ENCODE peak calls at places on chromosome 13, in seven cellular contexts. J is tibial nerve, Q is ovary, F is lower leg skin, P is upper lobe of left lung, C is stomach, B is IMR-90. E is an unnamed sample.

GRCh38 chr13:59487883-59488282 is 675.8 kb downstream of the DIAPH3 start:
- DNase-seq in F (no peak), P (no peak), B (no peak), C (no peak), Q (no peak), J (no peak), E (no peak)

GRCh38 chr13:37716395-37716794 is 117.8 kb upstream of the POSTN start:
- DNase-seq in F (no peak), P (no peak), J (no peak), B (peak), C (no peak), Q (no peak), E (no peak)

GRCh38 chr13:41418027-41418426 is 39.3 kb upstream of the RGCC start:
- DNase-seq in J (no peak), F (no peak), C (no peak), P (no peak), B (peak), Q (no peak), E (no peak)

GRCh38 chr13:94829201-94829600 is 116.9 kb upstream of the SOX21 start:
- DNase-seq in F (no peak), B (no peak), C (no peak), Q (no peak), J (no peak), P (no peak), E (no peak)

GRCh38 chr13:49326222-49326917 is 78.6 kb downstream of the CDADC1 start:
- DNase-seq in C (no peak), B (no peak), J (no peak), F (no peak), P (no peak), Q (no peak), E (peak)

GRCh38 chr13:113650731-113651148 is 7.3 kb downstream of the ATP4B start:
- DNase-seq in P (peak), F (peak), B (no peak), J (no peak), C (peak), Q (no peak), E (peak)

GRCh38 chr13:111115051-111115840 is at the start of gene ARHGEF7:
- DNase-seq in B (no peak), C (no peak), J (no peak), F (peak), P (no peak), Q (peak), E (no peak)

GRCh38 chr13:24381539-24382265 is 72.3 kb downstream of the C1QTNF9 start:
- DNase-seq in F (no peak), J (peak), Q (no peak), B (peak), C (no peak), P (no peak), E (no peak)

GRCh38 chr13:102187313-102187712 is 214.5 kb downstream of the FGF14 start:
- DNase-seq in Q (no peak), J (no peak), C (no peak), B (no peak), P (no peak), F (no peak), E (no peak)

GRCh38 chr13:46896346-46897138 is at the start of gene HTR2A:
- DNase-seq in F (peak), C (peak), P (peak), B (peak), J (no peak), Q (peak), E (no peak)

GRCh38 chr13:43816401-43816889 is 29.7 kb upstream of the ENOX1 start:
- DNase-seq in B (no peak), F (no peak), P (no peak), J (no peak), Q (no peak), C (no peak), E (no peak)

GRCh38 chr13:48210178-48210577 is 22.8 kb upstream of the ITM2B start:
- DNase-seq in F (no peak), B (peak), P (no peak), Q (no peak), C (no peak), J (no peak), E (no peak)

GRCh38 chr13:101785858-101786257 is 333.4 kb downstream of the ITGBL1 start:
- DNase-seq in Q (no peak), C (no peak), P (no peak), B (peak), J (no peak), F (no peak), E (peak)

GRCh38 chr13:72839831-72840426 is 58.0 kb downstream of the PIBF1 start:
- DNase-seq in B (peak), C (peak), J (no peak), P (peak), F (no peak), Q (no peak), E (peak)

GRCh38 chr13:27442797-27443196 is 7.6 kb downstream of the MTIF3 start:
- DNase-seq in F (no peak), C (no peak), Q (no peak), P (no peak), B (no peak), J (no peak), E (no peak)

GRCh38 chr13:110887955-110888333 is 26.9 kb downstream of the ANKRD10 start:
- DNase-seq in Q (no peak), J (no peak), F (no peak), P (no peak), C (no peak), B (no peak), E (no peak)

GRCh38 chr13:29131159-29131558 is 311.0 kb downstream of the MTUS2 start:
- DNase-seq in B (no peak), F (no peak), Q (no peak), J (no peak), P (no peak), C (no peak), E (no peak)

GRCh38 chr13:75749407-75749806 is 113.3 kb downstream of the LMO7 start:
- DNase-seq in C (no peak), P (no peak), F (no peak), B (peak), Q (peak), J (no peak), E (no peak)

GRCh38 chr13:52070929-52071523 is 46.5 kb downstream of the UTP14C start:
- DNase-seq in J (no peak), C (no peak), F (no peak), P (no peak), Q (no peak), B (peak), E (no peak)

GRCh38 chr13:42064259-42064658 is 15.8 kb downstream of the DGKH start:
- DNase-seq in J (no peak), F (no peak), C (no peak), B (peak), Q (no peak), P (no peak), E (no peak)

GRCh38 chr13:43237616-43238015 is 214.2 kb downstream of the DNAJC15 start:
- DNase-seq in P (no peak), J (no peak), B (no peak), C (no peak), Q (no peak), F (no peak), E (no peak)

GRCh38 chr13:111049791-111050538 is 65.1 kb upstream of the ARHGEF7 start:
- DNase-seq in C (peak), P (no peak), Q (peak), B (no peak), J (peak), F (peak), E (no peak)

GRCh38 chr13:72221276-72221962 is 354.4 kb upstream of the DACH1 start:
- DNase-seq in F (peak), Q (no peak), J (no peak), P (peak), C (no peak), B (no peak), E (peak)

GRCh38 chr13:97724450-97724849 is 229.0 kb upstream of the IPO5 start:
- DNase-seq in F (no peak), B (no peak), P (peak), Q (no peak), J (no peak), C (no peak), E (no peak)

GRCh38 chr13:100230813-100231575 is 142.1 kb downstream of the PCCA start:
- DNase-seq in C (no peak), B (no peak), F (no peak), Q (no peak), J (no peak), P (no peak), E (no peak)

GRCh38 chr13:75135325-75135825 is 346.6 kb downstream of the TBC1D4 start:
- DNase-seq in P (no peak), B (peak), C (no peak), Q (no peak), F (no peak), J (no peak), E (no peak)

GRCh38 chr13:60152114-60152513 is 11.6 kb downstream of the DIAPH3 start:
- DNase-seq in Q (no peak), C (no peak), J (no peak), B (peak), F (no peak), P (no peak), E (no peak)

GRCh38 chr13:91185294-91185863 is 162.1 kb upstream of the MIR17HG start:
- DNase-seq in F (no peak), C (no peak), J (no peak), P (no peak), B (peak), Q (no peak), E (no peak)

GRCh38 chr13:60396783-60397692 is at the start of gene TDRD3:
- DNase-seq in Q (peak), J (peak), F (peak), C (peak), B (peak), P (peak), E (peak)

GRCh38 chr13:31090921-31091624 is 70.6 kb downstream of the HSPH1 start:
- DNase-seq in B (peak), Q (no peak), F (peak), J (no peak), P (no peak), C (no peak), E (peak)

GRCh38 chr13:44815507-44816074 is 173.7 kb downstream of the NUFIP1 start:
- DNase-seq in P (peak), B (peak), C (no peak), Q (peak), J (peak), F (no peak), E (no peak)

GRCh38 chr13:64164435-64164834 is 2748.8 kb upstream of the PCDH20 start:
- DNase-seq in B (no peak), F (peak), J (no peak), Q (peak), C (no peak), P (peak), E (peak)

GRCh38 chr13:20128459-20128927 is 32.4 kb downstream of the GJA3 start:
- DNase-seq in P (peak), B (no peak), F (peak), J (no peak), Q (no peak), C (peak), E (peak)

GRCh38 chr13:84917252-84917878 is 881.9 kb downstream of the SLITRK6 start:
- DNase-seq in C (no peak), Q (no peak), B (peak), P (no peak), F (no peak), J (no peak), E (no peak)

DNA sequence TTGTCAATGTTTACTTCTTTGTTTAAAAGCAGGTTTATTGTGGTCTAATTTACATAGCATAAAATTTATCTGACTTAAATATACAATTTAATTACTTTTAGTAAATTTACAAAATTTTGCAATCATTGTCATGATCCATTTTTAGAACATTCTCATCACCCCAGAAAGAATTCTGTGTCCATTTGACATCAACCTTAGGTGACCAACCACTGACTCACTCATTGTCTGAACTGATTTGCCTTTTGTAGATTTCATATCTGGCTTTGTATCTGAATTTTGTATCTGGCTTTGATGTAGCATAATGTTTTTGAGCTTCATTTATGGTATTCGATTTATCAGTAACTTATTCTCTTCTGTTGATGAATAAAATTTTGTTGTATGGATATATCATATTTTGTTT is 40.4 kb downstream of the EDNRB start:
- DNase-seq in F (no peak), C (no peak), J (no peak), Q (no peak), B (peak), P (no peak), E (no peak)
- TF ChIP-seq POLR2A in F (no peak), C (no peak), J (no peak), Q (no peak), B (no peak), P (no peak), E (no peak)

DNA sequence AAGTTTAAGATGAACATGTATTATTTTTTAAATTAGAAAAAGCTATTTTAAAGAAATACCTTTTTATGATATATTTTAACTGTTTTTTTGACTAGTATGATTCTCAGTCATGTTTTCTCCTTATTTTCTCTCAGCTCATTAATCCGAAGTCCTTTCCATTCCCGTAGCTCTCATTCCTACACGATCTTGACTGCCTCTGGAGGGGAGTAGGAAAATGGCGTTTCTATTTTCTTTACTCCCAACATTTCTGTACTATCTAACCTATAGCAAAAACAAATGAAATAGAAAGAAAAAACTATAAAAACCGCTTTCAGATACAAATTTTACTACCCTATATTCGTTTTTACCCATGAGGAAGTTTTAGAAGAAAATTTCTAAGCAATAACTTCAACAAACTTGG is 343.8 kb downstream of the RBM26 start:
- DNase-seq in J (no peak), B (no peak), F (no peak), C (no peak), P (no peak), Q (no peak), E (no peak)
- TF ChIP-seq CTCF in J (no peak), B (no peak), F (no peak), C (no peak), P (no peak), Q (no peak), E (no peak)

GRCh38 chr13:26213982-26214381 is 8.1 kb downstream of the RNF6 start:
- DNase-seq in P (no peak), Q (no peak), B (no peak), J (no peak), F (no peak), C (no peak), E (no peak)
- TF ChIP-seq POLR2A in P (no peak), Q (no peak), B (no peak), J (no peak), F (no peak), C (no peak), E (no peak)

DNA sequence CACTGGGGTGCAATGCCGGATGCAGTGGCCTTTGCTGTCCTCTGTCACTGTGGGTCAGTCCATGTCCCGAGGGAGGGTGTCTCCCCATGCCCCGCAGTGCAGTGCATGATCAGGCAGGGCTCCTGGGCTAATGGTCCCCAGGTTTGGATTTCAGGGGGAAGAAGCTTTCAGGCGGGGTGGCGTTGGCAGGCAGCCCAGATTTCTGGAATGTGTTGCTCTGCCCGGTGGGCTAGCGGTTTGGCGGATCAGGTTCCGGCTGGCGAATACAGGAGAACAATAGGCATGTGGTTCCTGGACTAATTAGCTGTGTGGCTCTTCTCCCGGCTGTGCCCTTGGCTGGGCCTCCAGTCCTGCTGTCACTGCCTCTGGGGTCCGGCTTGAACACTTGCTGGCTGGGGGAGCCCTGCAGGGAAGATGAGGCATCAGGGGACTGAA is 141.3 kb downstream of the FGF9 start:
- DNase-seq in F (no peak), C (no peak), Q (no peak), P (no peak), J (no peak), B (no peak), E (no peak)
- TF ChIP-seq CTCF in F (no peak), C (no peak), Q (no peak), P (no peak), J (no peak), B (no peak), E (no peak)